ENCODE peak calls at places on chromosomes 5 and 9, in eight cellular contexts. I, X, T, N, D, O, H and W are unnamed samples.

GRCh38 chr9:24932785-24933184 is 387.1 kb upstream of the IZUMO3 start:
- DNase-seq in I (no peak), X (no peak), T (no peak), N (no peak), D (no peak), O (no peak), H (no peak), W (no peak)

GRCh38 chr9:131951905-131952304 is 127.8 kb downstream of the MED27 start:
- DNase-seq in I (no peak), X (no peak), T (peak; percentile 35), N (no peak), D (peak; percentile 64), O (no peak), H (no peak), W (no peak)

GRCh38 chr5:100731768-100732167 is 171.3 kb downstream of the ST8SIA4 start:
- DNase-seq in I (no peak), X (no peak), T (no peak), N (no peak), D (no peak), O (no peak), H (peak; percentile 54), W (no peak)

GRCh38 chr9:93453047-93453914 is at the start of gene FAM120AOS:
- DNase-seq in I (peak; percentile 85), X (peak; percentile 93), T (peak; percentile 95), N (peak; percentile 68), D (peak; percentile 94), O (peak; percentile 94), H (peak; percentile 88), W (peak; percentile 76)

GRCh38 chr5:132195727-132196126 is 31.9 kb downstream of the P4HA2 start:
- DNase-seq in I (no peak), X (no peak), T (no peak), N (no peak), D (no peak), O (no peak), H (no peak), W (no peak)

GRCh38 chr5:92969781-92970237 is 611.2 kb downstream of the NR2F1-AS1 start:
- DNase-seq in I (peak; percentile 61), X (no peak), T (peak; percentile 29), N (no peak), D (no peak), O (no peak), H (no peak), W (no peak)

GRCh38 chr9:106869028-106869427 is 6.1 kb downstream of the ZNF462 start:
- DNase-seq in I (no peak), X (no peak), T (no peak), N (no peak), D (peak; percentile 57), O (no peak), H (no peak), W (no peak)

GRCh38 chr9:87684627-87685204 is 41.2 kb upstream of the CTSL start:
- DNase-seq in I (peak; percentile 25), X (peak; percentile 57), T (peak; percentile 24), N (no peak), D (peak; percentile 19), O (no peak), H (no peak), W (peak; percentile 60)

GRCh38 chr5:141513021-141513626 is 24.2 kb downstream of the PCDHGC5 start:
- DNase-seq in I (no peak), X (peak; percentile 62), T (peak; percentile 59), N (no peak), D (peak; percentile 55), O (no peak), H (no peak), W (peak; percentile 62)

DNA sequence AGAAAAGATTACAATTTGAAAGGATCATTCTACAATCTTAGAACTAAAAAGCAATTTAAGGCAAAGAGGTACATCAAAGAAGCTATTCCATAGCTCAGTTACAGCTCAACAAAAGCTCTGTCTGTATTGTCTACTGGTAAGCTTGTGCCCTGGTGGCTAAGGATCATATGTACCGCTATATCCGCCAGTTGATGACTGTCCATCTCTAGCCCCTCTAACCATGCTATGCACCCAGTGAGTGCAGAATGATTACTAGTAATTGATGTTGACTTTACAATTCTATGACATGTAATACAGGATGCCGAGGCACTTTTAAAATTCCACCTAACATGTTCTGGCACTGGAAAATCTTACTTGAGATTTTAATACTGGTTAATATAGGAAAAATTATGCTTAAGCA is 13.1 kb downstream of the LOX start:
- DNase-seq in I (no peak), X (no peak), T (no peak), N (no peak), D (peak; percentile 34), O (no peak), H (no peak), W (no peak)
- TF ChIP-seq CTCF in I (no peak), X (no peak), T (no peak), N (no peak), D (peak; percentile 6), O (no peak), H (no peak), W (no peak)

DNA sequence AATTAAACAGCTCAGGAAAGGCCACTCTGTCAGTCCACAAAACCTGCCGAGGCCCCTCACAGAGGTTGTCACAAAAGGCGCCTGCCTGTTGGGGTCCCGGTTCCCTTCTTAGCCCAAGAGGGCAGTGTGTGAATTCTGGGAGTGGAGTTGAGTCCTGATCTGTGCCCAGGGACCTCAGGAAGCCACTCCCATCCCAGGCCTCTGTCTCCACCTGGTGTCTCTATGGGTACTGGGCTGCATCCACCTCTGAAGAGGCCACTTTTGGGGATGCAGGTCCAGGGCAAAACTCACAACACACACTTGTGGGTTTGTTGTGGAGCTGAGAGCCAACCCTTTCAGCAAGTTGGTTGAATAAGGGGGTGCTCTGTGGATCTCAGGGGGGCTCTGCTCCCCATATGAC is 74.3 kb upstream of the STXBP1 start:
- DNase-seq in I (no peak), X (no peak), T (no peak), N (no peak), D (no peak), O (no peak), H (peak; percentile 49), W (no peak)
- TF ChIP-seq CTCF in I (no peak), X (peak; percentile 24), T (peak; percentile 32), N (no peak), D (peak; percentile 42), O (no peak), H (no peak), W (no peak)

GRCh38 chr5:33059081-33059480 is 348.0 kb downstream of the NPR3 start:
- DNase-seq in I (no peak), X (no peak), T (no peak), N (no peak), D (no peak), O (no peak), H (no peak), W (no peak)
- TF ChIP-seq CTCF in I (no peak), X (no peak), T (no peak), N (no peak), D (no peak), O (no peak), H (no peak), W (no peak)

GRCh38 chr9:95135756-95136155 is 181.8 kb downstream of the FANCC start:
- DNase-seq in I (no peak), X (no peak), T (no peak), N (no peak), D (no peak), O (no peak), H (no peak), W (no peak)
- TF ChIP-seq CTCF in I (no peak), X (no peak), T (no peak), N (no peak), D (no peak), O (no peak), H (no peak), W (no peak)

GRCh38 chr9:135076876-135077430 is 10.5 kb upstream of the OLFM1 start:
- DNase-seq in I (no peak), X (no peak), T (no peak), N (no peak), D (no peak), O (no peak), H (no peak), W (no peak)
- TF ChIP-seq CTCF in I (no peak), X (no peak), T (no peak), N (no peak), D (no peak), O (no peak), H (no peak), W (no peak)

GRCh38 chr9:16154570-16155078 is 601.8 kb downstream of the CCDC171 start:
- DNase-seq in I (peak; percentile 75), X (peak; percentile 63), T (no peak), N (no peak), D (no peak), O (no peak), H (no peak), W (peak; percentile 74)
- TF ChIP-seq CTCF in I (peak; percentile 26), X (peak; percentile 50), T (no peak), N (no peak), D (no peak), O (no peak), H (no peak), W (no peak)

GRCh38 chr9:9998491-9999287 is 614.1 kb downstream of the PTPRD start:
- DNase-seq in I (no peak), X (peak; percentile 68), T (no peak), N (no peak), D (no peak), O (no peak), H (no peak), W (no peak)
- TF ChIP-seq CTCF in I (no peak), X (no peak), T (peak; percentile 6), N (no peak), D (no peak), O (no peak), H (no peak), W (peak; percentile 32)